ENCODE peak calls at places on chromosomes 2 and 18, in five cellular contexts. One of them, this sample, is unnamed.
A peak's percentile ranks its signal among the peaks of the same experiment; 100 is the strongest.

GRCh38 chr2:62424899-62425298 is 81.1 kb downstream of the TMEM17 start:
- ATAC-seq in heart right ventricle: no peak
- ATAC-seq in A549: no peak
- ATAC-seq in right lobe of liver: no peak
- ATAC-seq in activated CD8-positive, alpha-beta T cell treated with anti-CD3 and anti-CD28 coated beads for 36 hours: no peak
- ATAC-seq in this sample: no peak

GRCh38 chr2:221530653-221531037 is 41.5 kb downstream of the EPHA4 start:
- ATAC-seq in heart right ventricle: no peak
- ATAC-seq in A549: no peak
- ATAC-seq in activated CD8-positive, alpha-beta T cell treated with anti-CD3 and anti-CD28 coated beads for 36 hours: no peak
- ATAC-seq in right lobe of liver: no peak
- ATAC-seq in this sample: no peak

GRCh38 chr2:60899892-60900249 is 18.5 kb downstream of the REL start:
- ATAC-seq in heart right ventricle: no peak
- ATAC-seq in right lobe of liver: no peak
- ATAC-seq in activated CD8-positive, alpha-beta T cell treated with anti-CD3 and anti-CD28 coated beads for 36 hours: peak; percentile 55
- ATAC-seq in A549: no peak
- ATAC-seq in this sample: no peak

GRCh38 chr18:44876749-44877148 is 196.1 kb downstream of the SETBP1 start:
- ATAC-seq in A549: no peak
- ATAC-seq in right lobe of liver: no peak
- ATAC-seq in heart right ventricle: no peak
- ATAC-seq in activated CD8-positive, alpha-beta T cell treated with anti-CD3 and anti-CD28 coated beads for 36 hours: no peak
- ATAC-seq in this sample: no peak

GRCh38 chr18:8844721-8845148 is 139.4 kb downstream of the MTCL1 start:
- ATAC-seq in A549: no peak
- ATAC-seq in right lobe of liver: no peak
- ATAC-seq in activated CD8-positive, alpha-beta T cell treated with anti-CD3 and anti-CD28 coated beads for 36 hours: no peak
- ATAC-seq in heart right ventricle: no peak
- ATAC-seq in this sample: no peak

GRCh38 chr2:236659758-236660150 is 90.1 kb downstream of the ACKR3 start:
- ATAC-seq in right lobe of liver: no peak
- ATAC-seq in heart right ventricle: peak; percentile 22
- ATAC-seq in activated CD8-positive, alpha-beta T cell treated with anti-CD3 and anti-CD28 coated beads for 36 hours: no peak
- ATAC-seq in A549: peak; percentile 48
- ATAC-seq in this sample: peak; percentile 29

GRCh38 chr2:38057651-38058410 is 18.1 kb downstream of the CYP1B1 start:
- ATAC-seq in A549: no peak
- ATAC-seq in heart right ventricle: no peak
- ATAC-seq in activated CD8-positive, alpha-beta T cell treated with anti-CD3 and anti-CD28 coated beads for 36 hours: peak; percentile 39
- ATAC-seq in right lobe of liver: no peak
- ATAC-seq in this sample: no peak

GRCh38 chr2:71154798-71155197 is 24.4 kb downstream of the MPHOSPH10 start:
- ATAC-seq in A549: peak; percentile 70
- ATAC-seq in right lobe of liver: peak; percentile 74
- ATAC-seq in activated CD8-positive, alpha-beta T cell treated with anti-CD3 and anti-CD28 coated beads for 36 hours: peak; percentile 81
- ATAC-seq in heart right ventricle: no peak
- ATAC-seq in this sample: no peak

GRCh38 chr18:63237911-63238710 is 81.5 kb downstream of the BCL2 start:
- ATAC-seq in A549: peak; percentile 91
- ATAC-seq in right lobe of liver: peak; percentile 65
- ATAC-seq in heart right ventricle: peak; percentile 78
- ATAC-seq in activated CD8-positive, alpha-beta T cell treated with anti-CD3 and anti-CD28 coated beads for 36 hours: no peak
- ATAC-seq in this sample: peak; percentile 82

GRCh38 chr2:232523682-232524597 is 2.0 kb upstream of the CHRND start:
- ATAC-seq in activated CD8-positive, alpha-beta T cell treated with anti-CD3 and anti-CD28 coated beads for 36 hours: peak; percentile 70
- ATAC-seq in A549: peak; percentile 69
- ATAC-seq in right lobe of liver: peak; percentile 32
- ATAC-seq in heart right ventricle: peak; percentile 43
- ATAC-seq in this sample: no peak

GRCh38 chr18:73124165-73124564 is 256.4 kb upstream of the NETO1 start:
- ATAC-seq in right lobe of liver: no peak
- ATAC-seq in A549: no peak
- ATAC-seq in activated CD8-positive, alpha-beta T cell treated with anti-CD3 and anti-CD28 coated beads for 36 hours: no peak
- ATAC-seq in heart right ventricle: no peak
- ATAC-seq in this sample: no peak

GRCh38 chr2:172938713-172939375 is 136.8 kb upstream of the MAP3K20 start:
- ATAC-seq in A549: no peak
- ATAC-seq in activated CD8-positive, alpha-beta T cell treated with anti-CD3 and anti-CD28 coated beads for 36 hours: no peak
- ATAC-seq in heart right ventricle: no peak
- ATAC-seq in right lobe of liver: no peak
- ATAC-seq in this sample: no peak

GRCh38 chr2:240595381-240596079 is 9.0 kb downstream of the CAPN10 start:
- ATAC-seq in right lobe of liver: peak; percentile 32
- ATAC-seq in activated CD8-positive, alpha-beta T cell treated with anti-CD3 and anti-CD28 coated beads for 36 hours: peak; percentile 93
- ATAC-seq in A549: peak; percentile 43
- ATAC-seq in heart right ventricle: peak; percentile 28
- ATAC-seq in this sample: no peak

GRCh38 chr2:46493241-46493970 is 14.0 kb downstream of the TMEM247 start:
- ATAC-seq in right lobe of liver: no peak
- ATAC-seq in heart right ventricle: no peak
- ATAC-seq in A549: peak; percentile 57
- ATAC-seq in activated CD8-positive, alpha-beta T cell treated with anti-CD3 and anti-CD28 coated beads for 36 hours: peak; percentile 82
- ATAC-seq in this sample: no peak

GRCh38 chr2:12048551-12048950 is 302.1 kb downstream of the LPIN1 start:
- ATAC-seq in activated CD8-positive, alpha-beta T cell treated with anti-CD3 and anti-CD28 coated beads for 36 hours: peak; percentile 30
- ATAC-seq in right lobe of liver: peak; percentile 10
- ATAC-seq in A549: no peak
- ATAC-seq in heart right ventricle: no peak
- ATAC-seq in this sample: no peak

GRCh38 chr18:62370386-62370785 is 45.3 kb downstream of the TNFRSF11A start:
- ATAC-seq in heart right ventricle: no peak
- ATAC-seq in A549: no peak
- ATAC-seq in activated CD8-positive, alpha-beta T cell treated with anti-CD3 and anti-CD28 coated beads for 36 hours: no peak
- ATAC-seq in right lobe of liver: no peak
- ATAC-seq in this sample: no peak

GRCh38 chr2:219405958-219406860 is 12.0 kb upstream of the DES start:
- ATAC-seq in A549: no peak
- ATAC-seq in activated CD8-positive, alpha-beta T cell treated with anti-CD3 and anti-CD28 coated beads for 36 hours: no peak
- ATAC-seq in heart right ventricle: peak; percentile 2
- ATAC-seq in right lobe of liver: no peak
- ATAC-seq in this sample: peak; percentile 0

GRCh38 chr2:16713011-16713423 is 47.4 kb upstream of the CYRIA start:
- ATAC-seq in heart right ventricle: no peak
- ATAC-seq in activated CD8-positive, alpha-beta T cell treated with anti-CD3 and anti-CD28 coated beads for 36 hours: no peak
- ATAC-seq in right lobe of liver: no peak
- ATAC-seq in A549: no peak
- ATAC-seq in this sample: no peak

DNA sequence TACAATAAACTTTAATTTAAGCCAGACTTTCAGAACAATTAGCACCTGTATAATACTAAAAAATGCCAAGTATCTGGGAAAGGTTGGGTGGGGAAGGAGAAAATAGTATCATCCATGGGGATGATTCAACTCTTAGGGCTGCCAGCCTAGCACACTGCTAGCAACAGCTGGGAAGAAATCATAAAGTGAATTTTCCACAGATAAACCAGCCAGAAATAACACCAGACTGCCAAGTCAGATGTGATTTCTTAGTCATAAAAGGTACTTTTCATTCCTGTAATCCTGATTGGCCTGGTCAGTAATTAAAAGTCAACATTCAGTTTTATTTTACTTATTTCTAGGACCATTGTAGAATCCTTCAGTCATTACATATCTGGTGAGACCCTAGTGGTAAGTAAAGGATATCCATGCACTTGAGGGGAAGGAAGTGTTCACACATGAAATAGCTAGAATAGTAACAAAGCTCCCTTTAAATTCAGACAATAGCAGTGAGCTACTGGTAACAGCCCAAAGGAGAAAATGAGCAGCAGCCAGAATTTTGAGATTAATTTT is 59.4 kb downstream of the LIMS1 start:
- ATAC-seq in heart right ventricle: peak; percentile 20
- ATAC-seq in A549: peak; percentile 71
- ATAC-seq in activated CD8-positive, alpha-beta T cell treated with anti-CD3 and anti-CD28 coated beads for 36 hours: peak; percentile 17
- ATAC-seq in right lobe of liver: no peak
- ATAC-seq in this sample: peak; percentile 9
- TF ChIP-seq CTCF in heart right ventricle: no peak
- TF ChIP-seq CTCF in A549: no peak
- TF ChIP-seq CTCF in activated CD8-positive, alpha-beta T cell treated with anti-CD3 and anti-CD28 coated beads for 36 hours: peak; percentile 44
- TF ChIP-seq CTCF in right lobe of liver: no peak
- TF ChIP-seq CTCF in this sample: no peak

DNA sequence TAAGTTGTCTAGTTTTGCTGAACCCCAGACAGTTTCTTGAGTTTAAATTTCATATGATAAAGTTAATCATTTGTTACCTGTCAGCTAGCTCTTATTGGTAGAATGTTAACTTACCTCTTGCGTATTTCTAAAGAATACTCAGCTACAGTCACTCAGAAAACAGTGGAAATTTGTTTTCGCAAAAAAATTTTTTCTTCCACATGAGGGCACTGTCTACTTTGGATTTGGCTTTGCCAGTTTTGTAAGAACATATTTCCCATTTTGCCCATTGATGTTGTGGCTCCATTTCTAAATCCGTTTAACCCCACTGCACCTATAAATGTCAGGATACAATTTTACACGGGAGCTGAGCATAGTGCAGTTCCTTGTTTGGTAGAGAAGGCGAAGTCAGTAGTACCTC is 19.1 kb upstream of the GCFC2 start:
- ATAC-seq in heart right ventricle: no peak
- ATAC-seq in A549: peak; percentile 52
- ATAC-seq in right lobe of liver: peak; percentile 22
- ATAC-seq in activated CD8-positive, alpha-beta T cell treated with anti-CD3 and anti-CD28 coated beads for 36 hours: no peak
- ATAC-seq in this sample: no peak
- TF ChIP-seq CTCF in heart right ventricle: no peak
- TF ChIP-seq CTCF in A549: peak; percentile 55
- TF ChIP-seq CTCF in right lobe of liver: peak; percentile 20
- TF ChIP-seq CTCF in activated CD8-positive, alpha-beta T cell treated with anti-CD3 and anti-CD28 coated beads for 36 hours: no peak
- TF ChIP-seq CTCF in this sample: no peak

DNA sequence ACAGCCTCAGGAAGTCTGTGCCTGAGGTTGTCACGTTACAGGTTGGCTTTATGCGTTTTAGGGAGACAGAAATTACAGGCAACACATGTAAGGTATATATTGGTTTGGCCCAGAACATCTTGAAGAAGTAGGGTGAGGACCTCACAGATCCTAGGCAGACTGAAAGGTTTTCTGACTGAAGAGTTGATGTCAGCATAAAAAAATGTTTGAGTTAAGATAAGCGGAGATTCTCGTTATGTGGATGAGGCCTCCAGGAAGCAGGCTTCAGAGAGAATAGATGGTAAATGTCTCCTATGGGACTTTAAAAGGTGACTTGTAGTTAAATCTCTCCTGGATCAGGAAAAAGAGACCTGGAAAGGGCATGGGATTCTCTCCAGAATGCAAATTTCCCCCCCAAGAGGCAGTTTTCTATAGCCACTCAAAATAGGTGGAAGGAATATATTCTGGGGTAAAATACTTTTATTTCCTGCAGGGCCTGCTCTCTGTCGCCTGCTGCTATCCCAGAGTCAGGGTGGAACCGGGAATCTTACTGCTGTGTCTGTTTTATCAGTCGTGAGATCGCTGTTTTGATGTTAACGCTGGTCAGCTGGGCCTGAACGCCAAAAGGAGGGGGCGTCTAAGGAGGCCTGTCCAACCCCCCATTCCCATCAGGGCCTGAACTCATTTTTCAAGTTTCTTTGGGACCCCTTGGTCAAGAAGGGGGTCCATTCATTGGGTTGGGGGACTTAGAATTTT is 171.1 kb downstream of the HDAC4 start:
- ATAC-seq in right lobe of liver: no peak
- ATAC-seq in A549: no peak
- ATAC-seq in activated CD8-positive, alpha-beta T cell treated with anti-CD3 and anti-CD28 coated beads for 36 hours: no peak
- ATAC-seq in heart right ventricle: no peak
- ATAC-seq in this sample: no peak
- TF ChIP-seq CTCF in right lobe of liver: no peak
- TF ChIP-seq CTCF in A549: no peak
- TF ChIP-seq CTCF in activated CD8-positive, alpha-beta T cell treated with anti-CD3 and anti-CD28 coated beads for 36 hours: no peak
- TF ChIP-seq CTCF in heart right ventricle: no peak
- TF ChIP-seq CTCF in this sample: no peak

GRCh38 chr18:64444819-64445218 is 295.9 kb upstream of the LINC00305 start:
- ATAC-seq in activated CD8-positive, alpha-beta T cell treated with anti-CD3 and anti-CD28 coated beads for 36 hours: no peak
- ATAC-seq in heart right ventricle: no peak
- ATAC-seq in right lobe of liver: no peak
- ATAC-seq in A549: no peak
- ATAC-seq in this sample: no peak

DNA sequence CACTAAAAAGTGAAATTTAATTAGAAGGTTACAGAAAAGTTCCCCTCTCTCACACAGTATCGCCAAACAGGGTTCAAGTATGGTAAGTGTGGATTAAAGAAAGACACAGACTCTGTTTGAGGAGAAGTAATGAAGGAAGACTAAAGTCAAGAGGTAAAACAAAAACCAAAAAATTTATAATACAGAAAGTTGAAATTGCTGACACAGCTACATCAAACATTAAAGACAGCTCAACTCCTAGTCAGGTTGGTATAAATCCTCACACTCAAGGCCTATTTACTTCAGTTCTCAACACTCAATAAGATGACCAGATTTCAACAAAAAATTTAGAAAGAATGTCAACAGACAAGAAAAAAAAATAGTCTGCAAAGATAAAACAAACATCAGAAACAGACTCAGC is 300.5 kb upstream of the LINC00305 start:
- ATAC-seq in activated CD8-positive, alpha-beta T cell treated with anti-CD3 and anti-CD28 coated beads for 36 hours: no peak
- ATAC-seq in right lobe of liver: no peak
- ATAC-seq in heart right ventricle: no peak
- ATAC-seq in A549: no peak
- ATAC-seq in this sample: no peak
- TF ChIP-seq CTCF in activated CD8-positive, alpha-beta T cell treated with anti-CD3 and anti-CD28 coated beads for 36 hours: no peak
- TF ChIP-seq CTCF in right lobe of liver: no peak
- TF ChIP-seq CTCF in heart right ventricle: no peak
- TF ChIP-seq CTCF in A549: no peak
- TF ChIP-seq CTCF in this sample: no peak

GRCh38 chr18:48973731-48974130 is 23.0 kb upstream of the SMAD7 start:
- ATAC-seq in activated CD8-positive, alpha-beta T cell treated with anti-CD3 and anti-CD28 coated beads for 36 hours: no peak
- ATAC-seq in heart right ventricle: no peak
- ATAC-seq in right lobe of liver: no peak
- ATAC-seq in A549: no peak
- ATAC-seq in this sample: no peak

GRCh38 chr18:48975817-48976649 is 25.3 kb upstream of the SMAD7 start:
- ATAC-seq in right lobe of liver: peak; percentile 86
- ATAC-seq in A549: peak; percentile 82
- ATAC-seq in heart right ventricle: peak; percentile 70
- ATAC-seq in activated CD8-positive, alpha-beta T cell treated with anti-CD3 and anti-CD28 coated beads for 36 hours: peak; percentile 85
- ATAC-seq in this sample: peak; percentile 76

GRCh38 chr18:48977914-48978313 is 27.1 kb upstream of the SMAD7 start:
- ATAC-seq in right lobe of liver: no peak
- ATAC-seq in heart right ventricle: no peak
- ATAC-seq in A549: no peak
- ATAC-seq in activated CD8-positive, alpha-beta T cell treated with anti-CD3 and anti-CD28 coated beads for 36 hours: no peak
- ATAC-seq in this sample: no peak

GRCh38 chr18:48975221-48975816 is 24.6 kb upstream of the SMAD7 start:
- ATAC-seq in activated CD8-positive, alpha-beta T cell treated with anti-CD3 and anti-CD28 coated beads for 36 hours: peak; percentile 8
- ATAC-seq in heart right ventricle: peak; percentile 36
- ATAC-seq in right lobe of liver: peak; percentile 7
- ATAC-seq in A549: peak; percentile 26
- ATAC-seq in this sample: peak; percentile 21

GRCh38 chr18:48974304-48975220 is 23.8 kb upstream of the SMAD7 start:
- ATAC-seq in right lobe of liver: no peak
- ATAC-seq in A549: no peak
- ATAC-seq in heart right ventricle: peak; percentile 72
- ATAC-seq in activated CD8-positive, alpha-beta T cell treated with anti-CD3 and anti-CD28 coated beads for 36 hours: no peak
- ATAC-seq in this sample: no peak
- TF ChIP-seq CTCF in right lobe of liver: no peak
- TF ChIP-seq CTCF in A549: no peak
- TF ChIP-seq CTCF in heart right ventricle: no peak
- TF ChIP-seq CTCF in activated CD8-positive, alpha-beta T cell treated with anti-CD3 and anti-CD28 coated beads for 36 hours: no peak
- TF ChIP-seq CTCF in this sample: no peak

DNA sequence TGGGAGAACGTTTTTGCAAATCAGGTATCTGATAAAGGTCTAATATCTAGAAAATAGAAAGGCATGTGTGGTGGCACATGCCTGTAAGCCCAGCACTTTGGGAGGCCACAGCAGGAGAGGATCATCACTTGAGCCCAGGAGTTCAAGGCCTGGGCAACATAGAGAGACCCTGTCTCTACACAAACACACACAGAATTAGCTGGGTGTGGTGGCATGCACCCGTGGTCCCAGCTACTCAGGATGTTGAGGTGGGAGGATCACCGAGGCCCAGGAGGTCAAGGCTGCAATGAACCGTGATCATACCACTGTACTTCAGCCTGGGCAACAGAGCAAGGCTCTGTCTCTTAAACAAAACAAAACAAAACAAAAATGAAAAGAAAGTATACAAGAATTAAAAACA is 13.8 kb upstream of the TBR1 start:
- ATAC-seq in A549: no peak
- ATAC-seq in right lobe of liver: no peak
- ATAC-seq in heart right ventricle: no peak
- ATAC-seq in activated CD8-positive, alpha-beta T cell treated with anti-CD3 and anti-CD28 coated beads for 36 hours: no peak
- ATAC-seq in this sample: no peak
- TF ChIP-seq CTCF in A549: no peak
- TF ChIP-seq CTCF in right lobe of liver: no peak
- TF ChIP-seq CTCF in heart right ventricle: no peak
- TF ChIP-seq CTCF in activated CD8-positive, alpha-beta T cell treated with anti-CD3 and anti-CD28 coated beads for 36 hours: no peak
- TF ChIP-seq CTCF in this sample: no peak

This sample was measured in gastroesophageal sphincter.